ENCODE peak calls at places on chromosome 6, in four cellular contexts. E, T, I and D are unnamed samples. For H3K36me3, the result is how much of the 10 kb centered on the place peaks cover.

GRCh38 chr6:11700118-11700718 is 78.4 kb downstream of the ADTRP start:
- DNase-seq in I (peak), T (no peak), E (peak), D (no peak)

GRCh38 chr6:41976794-41977484 is 35.3 kb upstream of the CCND3 start:
- DNase-seq in T (no peak), I (peak), E (peak), D (no peak)

GRCh38 chr6:37628611-37629320 is 68.9 kb downstream of the MDGA1 start:
- DNase-seq in E (no peak), T (no peak), I (peak), D (no peak)

GRCh38 chr6:87848616-87849015 is 146.6 kb upstream of the AKIRIN2 start:
- DNase-seq in T (no peak), E (peak), I (peak), D (no peak)

GRCh38 chr6:167401525-167402194 is 76.8 kb downstream of the TTLL2 start:
- DNase-seq in I (peak), T (no peak), E (no peak), D (no peak)

GRCh38 chr6:29943053-29943966 is 978 bp downstream of the HLA-A start:
- DNase-seq in T (peak), E (no peak), I (no peak), D (no peak)

GRCh38 chr6:36599791-36600209 is 5.6 kb downstream of the SRSF3 start:
- DNase-seq in E (peak), T (peak), I (peak), D (peak)

GRCh38 chr6:55694148-55694547 is 115.2 kb upstream of the HMGCLL1 start:
- DNase-seq in T (no peak), I (peak), E (peak), D (no peak)

GRCh38 chr6:33314943-33315752 is 1.3 kb upstream of the TAPBP start:
- DNase-seq in E (peak), T (peak), I (peak), D (no peak)

GRCh38 chr6:110728501-110728900 is 86.8 kb downstream of the CDK19 start:
- DNase-seq in I (no peak), T (no peak), E (no peak), D (no peak)

GRCh38 chr6:16729183-16729696 is 32.0 kb downstream of the ATXN1 start:
- DNase-seq in I (peak), T (no peak), E (no peak), D (no peak)

GRCh38 chr6:8389034-8389818 is 46.1 kb downstream of the SLC35B3 start:
- DNase-seq in E (no peak), T (no peak), I (no peak), D (no peak)

GRCh38 chr6:33683051-33683571 is 28.4 kb downstream of the UQCC2 start:
- DNase-seq in I (no peak), E (no peak), T (no peak), D (no peak)

GRCh38 chr6:12421596-12421995 is 131.4 kb downstream of the EDN1 start:
- DNase-seq in I (no peak), T (no peak), E (peak), D (no peak)

GRCh38 chr6:161696828-161697227 is 423.0 kb upstream of the AGPAT4 start:
- DNase-seq in T (no peak), E (no peak), I (no peak), D (no peak)

GRCh38 chr6:25660512-25660911 is 8.5 kb downstream of the SCGN start:
- DNase-seq in I (peak), T (no peak), E (peak), D (no peak)

GRCh38 chr6:43770417-43771209 is 602 bp downstream of the VEGFA start:
- DNase-seq in I (peak), E (peak), T (peak), D (peak)

GRCh38 chr6:54991761-54992330 is 145.3 kb downstream of the FAM83B start:
- DNase-seq in T (no peak), E (no peak), I (no peak), D (no peak)

GRCh38 chr6:90045535-90045934 is 151.3 kb downstream of the GJA10 start:
- DNase-seq in I (no peak), E (no peak), T (no peak), D (no peak)

GRCh38 chr6:90266845-90267621 is 29.6 kb downstream of the BACH2 start:
- DNase-seq in T (no peak), I (no peak), E (peak), D (no peak)

GRCh38 chr6:131172237-131172636 is 37.0 kb downstream of the AKAP7 start:
- DNase-seq in E (peak), T (no peak), I (peak), D (no peak)

GRCh38 chr6:116924245-116924644 is 47.2 kb downstream of the RFX6 start:
- DNase-seq in E (no peak), I (no peak), T (no peak), D (no peak)

GRCh38 chr6:160386869-160387518 is 38.8 kb downstream of the SLC22A3 start:
- DNase-seq in I (peak), E (peak), T (no peak), D (no peak)

GRCh38 chr6:41470341-41471063 is 75.7 kb upstream of the FOXP4 start:
- DNase-seq in E (no peak), T (no peak), I (peak), D (peak)

DNA sequence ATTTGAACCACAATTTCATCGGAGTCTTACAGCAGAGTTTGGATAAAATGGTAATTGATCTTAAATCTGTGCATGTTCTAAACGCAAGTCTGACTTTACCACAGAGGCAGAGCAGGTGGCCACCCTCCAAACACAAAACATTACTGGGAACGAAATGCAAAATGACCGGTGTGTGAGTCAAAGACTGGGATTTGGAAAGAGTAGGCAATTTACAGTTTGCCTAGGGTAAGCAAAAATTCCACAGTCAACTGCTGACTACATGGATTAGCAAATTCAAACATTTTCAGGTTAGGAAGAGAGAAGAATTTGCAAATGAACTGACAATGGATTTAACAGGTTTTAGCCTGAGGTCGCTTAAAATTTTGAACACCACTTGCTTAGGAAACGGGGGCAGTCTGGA is 444.4 kb downstream of the HDGFL1 start:
- DNase-seq in I (no peak), E (peak), T (no peak), D (no peak)
- H3K27ac ChIP-seq in I (no peak), E (no peak), T (no peak), D (no peak)

DNA sequence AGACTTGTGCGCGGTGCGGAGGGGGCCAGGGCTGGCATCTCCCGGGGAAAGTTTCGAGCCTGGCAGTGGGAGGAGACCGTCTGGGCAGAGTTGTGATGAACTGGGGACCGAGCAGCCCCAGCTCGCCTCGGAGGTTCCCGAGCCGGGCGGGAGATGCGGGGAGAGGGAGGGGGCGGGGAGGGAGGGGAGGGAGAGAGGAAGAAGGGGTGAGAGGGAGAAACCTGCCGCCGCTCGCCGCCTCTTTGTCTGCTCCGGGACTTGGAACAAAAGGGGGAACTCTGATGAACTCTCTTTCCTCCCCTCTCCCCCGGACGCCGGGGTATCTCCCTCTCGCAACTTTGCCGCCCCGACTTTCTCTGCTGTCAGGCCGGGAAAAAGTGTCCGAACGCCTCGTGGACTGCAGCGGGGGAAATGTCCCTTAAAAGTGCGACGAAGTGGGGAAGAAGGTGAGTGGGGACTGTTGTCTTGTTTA is 72.7 kb downstream of the SOX4 start:
- DNase-seq in E (no peak), T (no peak), I (peak), D (no peak)
- H3K4me3 ChIP-seq in E (peak), T (peak), I (peak), D (peak)

GRCh38 chr6:150343434-150343833 is 25.4 kb upstream of the IYD start:
- DNase-seq in T (no peak), I (no peak), E (no peak), D (no peak)
- H3K36me3 ChIP-seq in T (under half), I (under half), E (under half), D (under half)

GRCh38 chr6:155310596-155310995 is 3.7 kb downstream of the TFB1M start:
- DNase-seq in T (no peak), E (peak), I (no peak), D (no peak)
- H3K27ac ChIP-seq in T (no peak), E (peak), I (no peak), D (no peak)

GRCh38 chr6:121951918-121952379 is 447.5 kb upstream of the HSF2 start:
- DNase-seq in I (peak), T (no peak), E (peak), D (no peak)
- H3K4me3 ChIP-seq in I (no peak), T (no peak), E (no peak), D (no peak)

GRCh38 chr6:52509281-52510212 is 67.3 kb downstream of the TRAM2 start:
- DNase-seq in T (no peak), E (peak), I (no peak), D (peak)

GRCh38 chr6:52510213-52510562 is 66.7 kb downstream of the TRAM2 start:
- DNase-seq in E (no peak), T (no peak), I (no peak), D (no peak)

GRCh38 chr6:52507557-52508260 is 69.2 kb downstream of the TRAM2 start:
- DNase-seq in T (no peak), I (peak), E (peak), D (peak)

GRCh38 chr6:52506502-52506875 is 70.4 kb downstream of the TRAM2 start:
- DNase-seq in E (no peak), I (no peak), T (no peak), D (no peak)

DNA sequence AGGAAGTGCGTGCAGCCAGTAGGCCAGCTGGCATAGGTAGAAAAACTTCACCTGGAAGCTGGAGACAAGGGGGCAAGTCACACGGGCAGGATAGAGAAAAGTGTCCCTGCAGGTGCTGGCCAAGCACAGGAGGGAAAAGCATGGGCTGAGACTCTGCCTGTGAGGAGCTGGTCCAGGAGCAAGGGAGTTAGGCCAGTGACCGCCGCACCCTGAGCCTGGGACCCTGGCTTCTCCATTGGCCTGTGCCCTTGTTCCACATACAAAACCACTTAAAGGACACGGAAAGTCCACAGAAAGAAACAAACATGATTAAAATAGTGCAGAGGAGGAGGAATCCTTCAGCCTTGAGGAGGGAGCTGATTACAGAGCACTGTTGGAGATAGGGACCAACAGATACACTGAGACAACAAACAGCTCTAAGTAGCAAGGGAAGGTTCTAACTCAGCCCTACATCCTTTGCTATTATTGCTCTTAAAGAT is 68.6 kb downstream of the TRAM2 start:
- DNase-seq in T (no peak), E (no peak), I (no peak), D (peak)
- H3K36me3 ChIP-seq in T (half or more), E (under half), I (under half), D (under half)

GRCh38 chr6:98498891-98499290 is 335.5 kb upstream of the POU3F2 start:
- DNase-seq in I (no peak), T (no peak), E (no peak), D (no peak)
- H3K27ac ChIP-seq in I (no peak), T (no peak), E (no peak), D (no peak)

DNA sequence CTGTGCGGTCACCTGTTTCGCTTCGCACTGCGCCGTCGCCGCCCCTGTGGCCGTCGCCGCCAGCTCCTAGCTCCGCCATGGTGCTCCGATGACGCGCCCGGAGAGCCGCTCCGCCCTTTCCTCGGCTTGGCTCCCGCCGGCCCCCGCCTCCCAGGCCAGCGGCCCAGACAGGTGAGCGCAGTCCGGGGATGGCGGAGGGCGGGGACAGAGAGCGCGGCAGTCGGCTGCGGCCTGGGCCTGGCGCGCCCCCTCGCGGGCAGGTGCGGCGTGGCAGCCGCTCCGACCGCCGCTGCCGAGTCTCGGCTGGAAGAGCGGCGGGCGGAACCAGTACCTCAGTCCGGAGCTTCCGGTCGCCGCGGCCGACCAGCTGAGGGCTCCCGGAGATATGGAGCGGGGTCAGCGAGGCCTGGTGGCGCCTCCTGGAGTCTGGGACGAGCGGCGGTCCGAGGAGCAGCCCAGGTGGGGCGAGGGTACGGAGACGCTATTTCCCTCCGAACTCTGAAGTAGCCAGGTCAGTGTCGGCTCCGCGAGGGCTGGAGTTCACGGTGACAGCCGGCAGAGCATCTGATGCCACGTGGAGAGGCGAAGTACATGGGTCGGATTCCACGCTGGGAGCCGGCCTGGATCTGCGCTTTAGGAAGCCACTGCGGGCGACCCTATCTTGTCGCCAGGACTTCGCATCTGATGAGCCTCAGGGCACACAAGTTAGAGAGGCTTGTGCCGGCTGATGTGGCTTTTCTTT is at the start of gene MAP7:
- DNase-seq in I (peak), E (peak), T (peak), D (no peak)
- H3K4me3 ChIP-seq in I (peak), E (peak), T (peak), D (peak)

GRCh38 chr6:169231790-169232506 is 21.7 kb downstream of the THBS2 start:
- DNase-seq in I (no peak), T (no peak), E (no peak), D (peak)

GRCh38 chr6:169232507-169232931 is 21.1 kb downstream of the THBS2 start:
- DNase-seq in I (no peak), T (no peak), E (no peak), D (no peak)

GRCh38 chr6:169230923-169231789 is 22.5 kb downstream of the THBS2 start:
- DNase-seq in T (no peak), I (no peak), E (no peak), D (peak)

GRCh38 chr6:169229611-169230321 is 23.9 kb downstream of the THBS2 start:
- DNase-seq in I (peak), T (no peak), E (peak), D (peak)

DNA sequence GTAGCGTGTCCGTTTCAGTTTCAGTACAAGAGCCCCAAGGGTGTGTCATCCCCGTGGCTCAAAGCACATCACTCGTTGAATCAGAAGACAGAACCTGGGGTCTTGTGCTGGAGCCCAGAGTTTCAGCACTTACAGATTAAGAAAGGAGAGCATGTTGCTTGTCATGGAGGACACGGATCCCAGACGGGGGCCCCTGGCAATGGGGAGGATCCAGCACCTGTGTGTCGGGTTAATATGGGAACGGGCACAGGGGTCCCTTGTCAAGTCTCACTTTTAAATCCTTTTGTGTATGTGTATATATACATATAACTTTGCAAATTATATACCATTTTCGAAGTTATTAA is 23.4 kb downstream of the THBS2 start:
- DNase-seq in T (no peak), E (peak), I (no peak), D (peak)
- H3K36me3 ChIP-seq in T (under half), E (under half), I (under half), D (under half)

GRCh38 chr6:2902470-2902762 is 693 bp downstream of the SERPINB9 start:
- DNase-seq in I (peak), T (no peak), E (no peak), D (no peak)
- H3K27ac ChIP-seq in I (no peak), T (peak), E (no peak), D (peak)